ENCODE peak calls at places on chromosomes 13 and 19, in ten cellular contexts. U, W, Q, G, D, P, V, T, S and L are unnamed samples.

GRCh38 chr13:42334329-42334706 is 62.4 kb downstream of the AKAP11 start:
- DNase-seq in U (no peak), W (no peak), Q (no peak), G (peak), D (no peak), P (no peak), V (no peak), T (no peak), S (no peak), L (no peak)

GRCh38 chr13:98390086-98390697 is 186.7 kb downstream of the STK24 start:
- DNase-seq in U (no peak), W (no peak), Q (no peak), G (no peak), D (no peak), P (no peak), V (no peak), T (peak), S (no peak), L (no peak)

GRCh38 chr13:71355010-71355409 is 512.0 kb downstream of the DACH1 start:
- DNase-seq in U (no peak), W (no peak), Q (no peak), G (no peak), D (no peak), P (no peak), V (no peak), T (no peak), S (no peak), L (no peak)

GRCh38 chr13:71659427-71659826 is 207.6 kb downstream of the DACH1 start:
- DNase-seq in U (no peak), W (no peak), Q (no peak), G (no peak), D (no peak), P (no peak), V (no peak), T (no peak), S (no peak), L (no peak)

GRCh38 chr13:113843063-113843654 is 20.7 kb downstream of the GAS6 start:
- DNase-seq in U (no peak), W (no peak), Q (no peak), G (no peak), D (no peak), P (no peak), V (peak), T (no peak), S (no peak), L (no peak)

GRCh38 chr13:97395437-97396136 is 38.4 kb upstream of the RAP2A start:
- DNase-seq in U (peak), W (no peak), Q (no peak), G (no peak), D (no peak), P (no peak), V (no peak), T (peak), S (no peak), L (no peak)

GRCh38 chr13:73973156-73973555 is 161.0 kb downstream of the KLF12 start:
- DNase-seq in U (no peak), W (no peak), Q (no peak), G (no peak), D (no peak), P (no peak), V (no peak), T (no peak), S (no peak), L (no peak)

GRCh38 chr19:1376415-1376805 is 7.3 kb upstream of the NDUFS7 start:
- DNase-seq in U (no peak), W (no peak), Q (no peak), G (no peak), D (no peak), P (no peak), V (no peak), T (no peak), S (no peak), L (no peak)

GRCh38 chr19:15399234-15399515 is 19.6 kb upstream of the AKAP8 start:
- DNase-seq in U (no peak), W (no peak), Q (no peak), G (no peak), D (no peak), P (no peak), V (no peak), T (no peak), S (no peak), L (no peak)

GRCh38 chr19:13833330-13834265 is 38.4 kb downstream of the ZSWIM4 start:
- DNase-seq in U (no peak), W (peak), Q (peak), G (peak), D (peak), P (peak), V (peak), T (peak), S (peak), L (peak)

GRCh38 chr13:25180795-25181537 is 8.9 kb upstream of the AMER2 start:
- DNase-seq in U (no peak), W (no peak), Q (no peak), G (no peak), D (no peak), P (no peak), V (no peak), T (no peak), S (no peak), L (no peak)

GRCh38 chr13:24671367-24672117 is 8.7 kb upstream of the ATP12A start:
- DNase-seq in U (peak), W (peak), Q (no peak), G (no peak), D (no peak), P (no peak), V (no peak), T (peak), S (peak), L (peak)

GRCh38 chr13:112664501-112665203 is 25.2 kb upstream of the ATP11A start:
- DNase-seq in U (peak), W (no peak), Q (peak), G (no peak), D (no peak), P (no peak), V (no peak), T (peak), S (no peak), L (no peak)

GRCh38 chr13:50412046-50412617 is 396.9 kb downstream of the KCNRG start:
- DNase-seq in U (no peak), W (no peak), Q (no peak), G (no peak), D (no peak), P (no peak), V (no peak), T (peak), S (no peak), L (no peak)

GRCh38 chr19:13961826-13962737 is 9.8 kb downstream of the DCAF15 start:
- DNase-seq in U (no peak), W (no peak), Q (no peak), G (no peak), D (no peak), P (no peak), V (no peak), T (no peak), S (no peak), L (no peak)

GRCh38 chr13:54356849-54357248 is 1328.2 kb downstream of the OLFM4 start:
- DNase-seq in U (no peak), W (no peak), Q (no peak), G (no peak), D (no peak), P (no peak), V (no peak), T (no peak), S (no peak), L (no peak)

GRCh38 chr19:38304352-38304865 is 358 bp downstream of the C19orf33 start:
- DNase-seq in U (no peak), W (no peak), Q (no peak), G (no peak), D (no peak), P (no peak), V (no peak), T (no peak), S (no peak), L (no peak)

GRCh38 chr19:49333426-49334288 is 1.5 kb upstream of the CD37 start:
- DNase-seq in U (no peak), W (no peak), Q (peak), G (peak), D (no peak), P (peak), V (peak), T (no peak), S (no peak), L (peak)

GRCh38 chr19:46689358-46689757 is 27.6 kb downstream of the PRKD2 start:
- DNase-seq in U (no peak), W (no peak), Q (no peak), G (no peak), D (no peak), P (no peak), V (no peak), T (no peak), S (no peak), L (no peak)

GRCh38 chr19:42335971-42336370 is 10.5 kb downstream of the MEGF8 start:
- DNase-seq in U (no peak), W (no peak), Q (no peak), G (no peak), D (no peak), P (no peak), V (no peak), T (no peak), S (no peak), L (no peak)

GRCh38 chr13:44108345-44108858 is 228.7 kb downstream of the LACC1 start:
- DNase-seq in U (no peak), W (peak), Q (peak), G (no peak), D (peak), P (no peak), V (no peak), T (no peak), S (peak), L (no peak)

GRCh38 chr13:51066091-51066831 is 44.8 kb downstream of the C13orf42 start:
- DNase-seq in U (no peak), W (peak), Q (no peak), G (no peak), D (no peak), P (no peak), V (no peak), T (no peak), S (no peak), L (no peak)

GRCh38 chr13:30196025-30196424 is 111.3 kb downstream of the KATNAL1 start:
- DNase-seq in U (no peak), W (no peak), Q (no peak), G (no peak), D (no peak), P (no peak), V (no peak), T (no peak), S (no peak), L (no peak)

GRCh38 chr19:9848761-9849160 is 13.6 kb downstream of the PIN1 start:
- DNase-seq in U (no peak), W (no peak), Q (no peak), G (no peak), D (no peak), P (no peak), V (no peak), T (no peak), S (no peak), L (no peak)

GRCh38 chr13:83508905-83509304 is 373.4 kb downstream of the SLITRK1 start:
- DNase-seq in U (no peak), W (no peak), Q (no peak), G (no peak), D (no peak), P (no peak), V (no peak), T (no peak), S (no peak), L (no peak)

GRCh38 chr13:114151565-114152284 is 19.3 kb upstream of the RASA3 start:
- DNase-seq in U (no peak), W (no peak), Q (no peak), G (no peak), D (no peak), P (no peak), V (no peak), T (no peak), S (no peak), L (no peak)

GRCh38 chr19:55545443-55545842 is at the start of gene SBK3:
- DNase-seq in U (no peak), W (no peak), Q (no peak), G (no peak), D (no peak), P (no peak), V (no peak), T (no peak), S (no peak), L (no peak)

GRCh38 chr13:38687246-38688229 is 661 bp downstream of the FREM2 start:
- DNase-seq in U (no peak), W (no peak), Q (no peak), G (peak), D (no peak), P (no peak), V (no peak), T (no peak), S (peak), L (no peak)

GRCh38 chr13:33279898-33280549 is 5.5 kb downstream of the STARD13 start:
- DNase-seq in U (no peak), W (no peak), Q (no peak), G (no peak), D (no peak), P (no peak), V (no peak), T (peak), S (no peak), L (no peak)

GRCh38 chr13:45718063-45718462 is 15.9 kb downstream of the CBY2 start:
- DNase-seq in U (no peak), W (no peak), Q (no peak), G (peak), D (no peak), P (no peak), V (no peak), T (peak), S (no peak), L (peak)

GRCh38 chr19:43687660-43687997 is 17.7 kb upstream of the PLAUR start:
- DNase-seq in U (no peak), W (no peak), Q (no peak), G (no peak), D (no peak), P (no peak), V (no peak), T (no peak), S (no peak), L (no peak)

GRCh38 chr13:30027569-30028455 is 177.4 kb upstream of the UBL3 start:
- DNase-seq in U (no peak), W (no peak), Q (no peak), G (no peak), D (no peak), P (no peak), V (no peak), T (no peak), S (no peak), L (no peak)

GRCh38 chr19:1621021-1621420 is 15.8 kb upstream of the UQCR11 start:
- DNase-seq in U (no peak), W (no peak), Q (no peak), G (no peak), D (no peak), P (no peak), V (no peak), T (no peak), S (no peak), L (no peak)

DNA sequence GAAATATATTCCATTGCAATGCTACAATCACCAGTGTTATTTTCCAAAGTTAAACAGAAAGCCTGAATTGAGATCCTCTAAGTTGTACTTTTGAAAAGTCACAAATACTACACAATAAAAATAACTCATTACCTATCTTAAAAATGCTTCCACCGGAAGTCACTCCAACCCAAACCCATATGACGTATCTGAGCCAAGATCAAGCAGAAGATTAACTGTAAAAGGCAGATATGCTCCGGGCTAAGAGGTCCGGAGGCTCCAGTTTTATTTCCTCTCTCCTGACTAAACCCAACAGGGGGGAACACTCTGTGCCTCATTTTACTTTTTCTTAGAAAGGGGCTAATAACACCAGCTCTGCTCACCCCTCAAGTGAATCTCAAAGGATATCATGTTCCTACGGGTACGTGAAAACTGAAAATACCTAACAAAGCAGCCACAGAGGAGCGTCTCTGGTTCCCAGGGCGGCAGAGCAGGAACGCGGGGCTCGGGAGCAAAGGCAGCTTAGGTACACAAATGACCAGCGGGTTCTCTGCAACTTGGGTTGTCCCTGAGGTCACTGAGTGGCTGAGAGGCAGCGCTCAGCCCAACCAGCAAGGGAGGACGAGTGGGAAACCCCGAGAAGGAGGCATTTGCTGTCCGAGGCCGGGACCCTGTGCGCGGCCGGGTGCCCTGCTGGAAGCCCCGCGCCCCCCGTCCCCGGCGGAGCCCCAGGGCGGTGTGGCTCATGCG is 752 bp downstream of the RAB20 start:
- DNase-seq in U (no peak), W (peak), Q (no peak), G (peak), D (peak), P (peak), V (peak), T (no peak), S (peak), L (no peak)
- H3K4me3 ChIP-seq in U (peak), W (peak), Q (peak), G (peak), D (peak), P (peak), V (peak), T (peak), S (peak), L (peak)

DNA sequence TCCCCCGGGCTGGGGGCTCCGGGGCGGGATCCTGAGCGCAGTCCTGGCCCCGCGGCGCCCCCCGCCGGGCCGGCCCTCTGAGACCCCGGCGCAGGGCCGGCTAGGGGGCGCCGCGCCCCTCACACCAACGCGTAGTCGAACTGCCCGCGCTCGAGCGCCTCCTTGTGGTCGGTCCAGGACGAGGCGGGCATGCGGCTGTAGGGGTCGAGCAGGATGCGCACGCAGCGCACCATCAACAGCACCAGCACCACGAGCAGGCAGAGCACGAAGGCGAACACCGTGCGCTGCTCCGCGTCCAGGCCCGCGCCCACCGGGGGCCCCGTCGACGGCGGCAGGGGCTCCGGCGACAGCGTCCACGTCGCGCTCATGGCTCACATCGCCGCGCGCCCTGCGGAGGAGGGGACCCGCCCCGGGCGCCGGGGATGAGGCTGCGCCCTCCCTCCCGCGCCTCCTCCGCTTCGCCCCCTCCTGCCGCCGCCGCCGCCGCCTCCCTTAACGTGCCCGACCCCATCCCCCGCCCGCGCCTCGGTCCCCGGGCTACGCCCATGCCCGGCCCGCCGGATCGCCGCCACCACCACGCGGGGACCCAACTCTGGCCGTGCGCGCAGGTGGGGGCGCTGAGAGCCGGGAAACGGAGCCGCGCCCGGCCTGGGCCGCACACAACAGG is 631 bp downstream of the CTXN1 start:
- DNase-seq in U (no peak), W (peak), Q (no peak), G (peak), D (peak), P (peak), V (peak), T (peak), S (peak), L (peak)
- H3K4me3 ChIP-seq in U (peak), W (no peak), Q (peak), G (peak), D (peak), P (no peak), V (peak), T (peak), S (peak), L (peak)

DNA sequence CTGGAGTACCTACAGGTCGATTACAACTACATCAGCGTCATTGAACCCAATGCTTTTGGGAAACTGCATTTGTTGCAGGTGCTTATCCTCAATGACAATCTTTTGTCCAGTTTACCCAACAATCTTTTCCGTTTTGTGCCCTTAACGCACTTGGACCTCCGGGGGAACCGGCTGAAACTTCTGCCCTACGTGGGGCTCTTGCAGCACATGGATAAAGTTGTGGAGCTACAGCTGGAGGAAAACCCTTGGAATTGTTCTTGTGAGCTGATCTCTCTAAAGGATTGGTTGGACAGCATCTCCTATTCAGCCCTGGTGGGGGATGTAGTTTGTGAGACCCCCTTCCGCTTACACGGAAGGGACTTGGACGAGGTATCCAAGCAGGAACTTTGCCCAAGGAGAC is 4.7 kb downstream of the SLITRK5 start:
- DNase-seq in U (no peak), W (no peak), Q (no peak), G (no peak), D (no peak), P (no peak), V (no peak), T (no peak), S (no peak), L (no peak)
- H3K4me3 ChIP-seq in U (no peak), W (no peak), Q (no peak), G (no peak), D (no peak), P (no peak), V (no peak), T (no peak), S (no peak), L (no peak)

DNA sequence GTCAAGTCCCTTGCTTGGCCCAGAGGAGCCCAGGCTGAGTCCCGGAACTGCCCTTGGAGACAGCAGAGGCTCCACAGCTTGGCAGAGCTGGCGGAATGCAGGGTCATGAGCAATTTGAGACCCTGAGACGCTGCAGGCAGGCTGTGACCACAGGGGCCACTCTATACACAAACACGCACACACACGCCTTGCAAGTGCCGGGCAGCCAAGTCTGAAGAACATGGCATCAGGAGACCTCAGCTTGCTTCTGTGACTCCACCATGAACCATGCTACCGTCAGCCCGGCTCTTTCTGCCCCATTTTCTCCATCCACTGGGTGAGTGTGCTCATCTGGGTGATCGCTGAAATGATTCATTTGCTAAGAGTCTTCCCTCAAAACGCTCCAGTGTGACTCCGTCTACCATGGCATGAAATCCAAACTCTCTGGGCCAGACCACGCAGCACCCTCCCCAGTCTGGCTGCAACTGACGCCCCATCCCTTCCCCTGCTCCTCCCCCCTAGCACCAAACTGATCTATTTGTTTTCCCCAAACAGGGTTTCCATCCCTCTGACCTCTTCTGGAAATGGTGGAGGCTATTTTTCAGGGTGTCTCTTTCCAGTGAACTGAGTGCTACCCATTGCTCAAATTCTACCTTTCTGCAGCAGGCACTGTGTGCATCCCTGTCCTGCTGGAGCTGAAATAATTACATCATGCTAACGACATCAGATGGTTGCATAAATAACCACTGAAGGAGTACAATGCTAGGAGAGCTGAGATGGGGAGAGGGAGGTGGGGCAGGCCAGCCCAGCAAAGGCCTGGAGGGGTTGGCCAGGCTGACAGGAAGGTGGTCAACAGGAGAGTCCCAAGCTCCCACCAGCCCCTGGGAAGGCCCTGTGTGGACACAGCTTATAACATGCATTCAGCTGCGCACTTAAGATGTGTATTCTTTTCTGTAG is 3.1 kb downstream of the CARS2 start:
- DNase-seq in U (no peak), W (peak), Q (no peak), G (no peak), D (no peak), P (no peak), V (no peak), T (no peak), S (no peak), L (no peak)
- H3K4me3 ChIP-seq in U (no peak), W (no peak), Q (no peak), G (no peak), D (no peak), P (no peak), V (no peak), T (no peak), S (no peak), L (no peak)